ENCODE peak calls at places on chromosomes 16 and 17, in nine cellular contexts. G, Z, I, W, E, U, D, C and B are unnamed samples.

GRCh38 chr17:38605852-38606645 is at the start of gene SRCIN1:
- DNase-seq in C (peak), U (no peak), D (peak), W (no peak), I (no peak), Z (no peak), E (peak), G (peak), B (peak)

GRCh38 chr17:41602524-41602923 is 10.0 kb downstream of the KRT16 start:
- DNase-seq in E (no peak), W (no peak), C (no peak), G (no peak), Z (no peak), D (no peak), I (no peak), U (no peak), B (no peak)

GRCh38 chr17:1629647-1630310 is 1.1 kb upstream of the SLC43A2 start:
- DNase-seq in D (peak), C (no peak), G (peak), E (peak), W (no peak), I (no peak), Z (peak), U (peak), B (peak)

GRCh38 chr17:40106760-40107265 is 6.4 kb upstream of the NR1D1 start:
- DNase-seq in G (no peak), Z (no peak), D (no peak), U (no peak), I (no peak), E (no peak), C (peak), W (no peak), B (no peak)

GRCh38 chr16:1002399-1003161 is 21.0 kb downstream of the SOX8 start:
- DNase-seq in W (peak), E (no peak), C (no peak), U (peak), G (no peak), Z (peak), D (no peak), I (peak), B (peak)

GRCh38 chr17:65287040-65287439 is 149.9 kb downstream of the RGS9 start:
- DNase-seq in U (no peak), I (no peak), W (no peak), C (no peak), E (peak), G (no peak), Z (peak), D (no peak), B (no peak)

GRCh38 chr16:70540994-70541393 is 17.4 kb downstream of the SF3B3 start:
- DNase-seq in Z (no peak), W (no peak), C (no peak), U (no peak), G (no peak), D (no peak), I (no peak), E (no peak), B (no peak)

GRCh38 chr16:1315081-1316032 is 5.9 kb downstream of the UBE2I start:
- DNase-seq in Z (no peak), E (no peak), U (no peak), C (no peak), G (no peak), I (no peak), W (no peak), D (no peak), B (no peak)

GRCh38 chr17:35799942-35800341 is 4.5 kb upstream of the MMP28 start:
- DNase-seq in E (no peak), Z (peak), C (peak), D (no peak), I (no peak), U (no peak), G (no peak), W (peak), B (no peak)

GRCh38 chr17:18025596-18026407 is 13.2 kb downstream of the ATPAF2 start:
- DNase-seq in D (no peak), U (no peak), G (no peak), E (no peak), Z (no peak), I (peak), W (peak), C (no peak), B (no peak)

GRCh38 chr17:41547921-41548843 is 20.1 kb upstream of the KRT19 start:
- DNase-seq in W (peak), G (peak), E (no peak), Z (peak), D (no peak), U (peak), C (peak), I (peak), B (no peak)

GRCh38 chr17:27348196-27348595 is 54.3 kb downstream of the WSB1 start:
- DNase-seq in D (no peak), E (no peak), W (no peak), U (no peak), G (no peak), C (no peak), I (no peak), Z (no peak), B (no peak)

GRCh38 chr17:4136373-4136772 is 6.5 kb downstream of the ZZEF1 start:
- DNase-seq in G (no peak), Z (no peak), C (peak), U (no peak), W (no peak), D (no peak), E (no peak), I (no peak), B (no peak)

GRCh38 chr16:50547944-50548658 is at the start of gene NKD1:
- DNase-seq in E (peak), D (peak), C (peak), Z (peak), I (no peak), U (no peak), G (peak), W (peak), B (peak)

GRCh38 chr17:70407501-70407900 is 238.2 kb downstream of the KCNJ2 start:
- DNase-seq in Z (no peak), I (no peak), W (no peak), D (no peak), C (no peak), E (no peak), U (no peak), G (no peak), B (no peak)

GRCh38 chr17:48335858-48336500 is 94.0 kb downstream of the SKAP1 start:
- DNase-seq in Z (no peak), D (peak), C (no peak), W (peak), E (peak), G (peak), I (peak), U (peak), B (peak)

GRCh38 chr17:76631821-76632565 is 11.6 kb downstream of the ST6GALNAC1 start:
- DNase-seq in I (no peak), D (no peak), E (no peak), U (no peak), G (no peak), W (peak), Z (no peak), C (no peak), B (no peak)

GRCh38 chr17:49252148-49252682 is 21.6 kb upstream of the PHOSPHO1 start:
- DNase-seq in D (peak), U (no peak), G (no peak), C (no peak), Z (no peak), I (no peak), E (peak), W (no peak), B (no peak)

GRCh38 chr17:81241648-81242420 is 2.7 kb downstream of the NDUFAF8 start:
- DNase-seq in G (peak), Z (peak), I (no peak), D (peak), W (no peak), C (peak), E (peak), U (peak), B (peak)

GRCh38 chr16:81936209-81936608 is 75.1 kb downstream of the SDR42E1 start:
- DNase-seq in C (no peak), I (no peak), Z (no peak), W (no peak), G (no peak), U (no peak), E (no peak), D (no peak), B (no peak)

GRCh38 chr16:19481769-19482168 is 40.1 kb downstream of the GDE1 start:
- DNase-seq in I (no peak), D (no peak), E (no peak), C (no peak), Z (no peak), W (no peak), G (no peak), U (no peak), B (no peak)

GRCh38 chr17:78883533-78884131 is 19.4 kb downstream of the CEP295NL start:
- DNase-seq in W (peak), G (peak), Z (peak), U (peak), D (no peak), E (peak), I (peak), C (peak), B (no peak)

GRCh38 chr16:87616556-87616955 is 14.2 kb downstream of the JPH3 start:
- DNase-seq in E (no peak), D (no peak), G (no peak), C (no peak), I (no peak), U (no peak), Z (no peak), W (no peak), B (no peak)

GRCh38 chr16:50836121-50836541 is 94.2 kb downstream of the CYLD start:
- DNase-seq in W (no peak), G (no peak), D (no peak), U (no peak), Z (no peak), I (no peak), C (peak), E (no peak), B (no peak)

GRCh38 chr16:50245417-50246298 is 20.7 kb upstream of the ADCY7 start:
- DNase-seq in G (peak), U (peak), E (peak), I (no peak), C (no peak), D (peak), W (peak), Z (peak), B (peak)